ENCODE peak calls at places on chromosomes 6 and 20, in six cellular contexts. L, B, U, S, E and O are unnamed samples.

GRCh38 chr6:7773914-7774313 is 48.0 kb downstream of the BMP6 start:
- DNase-seq in L (no peak), B (no peak), U (no peak), S (no peak), E (no peak), O (no peak)

GRCh38 chr6:140320081-140320798 is 945.8 kb upstream of the CITED2 start:
- DNase-seq in L (no peak), B (no peak), U (no peak), S (no peak), E (no peak), O (no peak)

GRCh38 chr20:64103871-64104666 is 3.3 kb downstream of the NPBWR2 start:
- DNase-seq in L (no peak), B (peak), U (no peak), S (peak), E (no peak), O (no peak)

GRCh38 chr20:4920131-4920530 is 81.2 kb downstream of the SLC23A2 start:
- DNase-seq in L (no peak), B (no peak), U (no peak), S (no peak), E (no peak), O (no peak)

GRCh38 chr6:107493158-107494057 is 3.5 kb downstream of the SOBP start:
- DNase-seq in L (peak), B (no peak), U (no peak), S (no peak), E (peak), O (peak)

GRCh38 chr6:138815797-138816528 is 20.1 kb downstream of the ECT2L start:
- DNase-seq in L (peak), B (no peak), U (peak), S (no peak), E (peak), O (peak)

GRCh38 chr20:36093804-36094145 is 60.8 kb upstream of the EPB41L1 start:
- DNase-seq in L (no peak), B (no peak), U (no peak), S (no peak), E (no peak), O (no peak)

GRCh38 chr6:1312444-1313363 is 806 bp downstream of the FOXQ1 start:
- DNase-seq in L (peak), B (no peak), U (no peak), S (no peak), E (peak), O (no peak)

GRCh38 chr6:38588631-38589366 is 50.9 kb downstream of the BTBD9 start:
- DNase-seq in L (no peak), B (no peak), U (no peak), S (no peak), E (no peak), O (peak)

GRCh38 chr6:160013987-160014868 is 45.3 kb downstream of the IGF2R start:
- DNase-seq in L (no peak), B (no peak), U (no peak), S (no peak), E (no peak), O (no peak)

GRCh38 chr20:56516631-56517030 is 7.9 kb upstream of the FAM209A start:
- DNase-seq in L (no peak), B (no peak), U (no peak), S (no peak), E (no peak), O (no peak)

GRCh38 chr6:126524927-126525326 is 185.0 kb downstream of the CENPW start:
- DNase-seq in L (no peak), B (no peak), U (no peak), S (no peak), E (no peak), O (no peak)

GRCh38 chr6:130019796-130020105 is 1.4 kb downstream of the L3MBTL3 start:
- DNase-seq in L (no peak), B (no peak), U (no peak), S (no peak), E (no peak), O (no peak)

GRCh38 chr6:31094389-31094881 is 17.9 kb downstream of the C6orf15 start:
- DNase-seq in L (no peak), B (no peak), U (no peak), S (no peak), E (no peak), O (peak)

DNA sequence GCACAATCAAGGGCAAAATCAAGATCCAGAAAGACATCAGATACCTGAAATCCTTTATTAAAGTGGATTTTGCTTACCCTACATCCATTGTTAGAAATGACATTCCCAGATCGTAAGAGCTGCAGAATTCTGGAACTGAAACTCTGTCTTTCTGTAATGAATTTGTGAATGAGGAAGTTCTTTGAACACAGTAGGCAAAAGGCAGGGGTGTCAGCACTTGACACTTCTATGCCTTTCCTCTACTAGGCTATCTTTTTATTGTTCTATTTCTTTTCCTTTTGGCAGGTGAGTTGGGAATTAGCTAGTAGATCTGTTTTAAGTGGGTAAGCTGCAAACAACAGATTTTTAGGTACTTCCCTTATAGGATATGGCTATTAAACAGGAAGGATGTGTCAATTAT is 126.3 kb downstream of the CARMIL1 start:
- DNase-seq in L (no peak), B (no peak), U (peak), S (no peak), E (no peak), O (no peak)
- H3K4me3 ChIP-seq in L (no peak), B (no peak), U (peak), S (no peak), E (no peak), O (no peak)

DNA sequence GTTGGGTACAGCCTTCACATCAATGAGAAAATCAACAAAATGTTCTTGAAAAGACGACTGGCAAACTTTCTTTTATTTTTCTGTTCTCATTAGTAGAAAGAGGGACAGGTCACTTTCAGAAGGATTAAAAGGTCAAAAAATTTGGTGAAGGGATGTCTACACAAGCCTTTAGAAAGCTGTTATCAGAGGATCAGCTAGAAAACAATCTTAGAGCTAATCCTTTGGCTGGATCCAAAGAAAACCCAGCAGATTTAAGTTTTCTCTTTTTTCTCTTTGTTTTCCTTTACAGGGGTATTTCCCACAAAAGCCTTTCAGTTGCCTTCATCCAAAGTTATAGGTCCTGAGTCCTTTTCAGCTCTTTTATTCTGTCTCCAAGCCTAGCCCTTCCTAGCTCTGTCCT is 57.3 kb upstream of the EDN1 start:
- DNase-seq in L (no peak), B (no peak), U (no peak), S (no peak), E (no peak), O (no peak)
- H3K4me3 ChIP-seq in L (no peak), B (no peak), U (no peak), S (no peak), E (no peak), O (no peak)

GRCh38 chr20:45153147-45153546 is 21.6 kb upstream of the PI3 start:
- DNase-seq in L (no peak), B (no peak), U (no peak), S (no peak), E (no peak), O (no peak)
- H3K4me3 ChIP-seq in L (no peak), B (no peak), U (no peak), S (no peak), E (no peak), O (no peak)

GRCh38 chr20:62627901-62628612 is 14.2 kb upstream of the SLCO4A1 start:
- DNase-seq in L (no peak), B (no peak), U (peak), S (no peak), E (no peak), O (peak)
- H3K4me3 ChIP-seq in L (no peak), B (no peak), U (no peak), S (no peak), E (no peak), O (no peak)